ENCODE peak calls at places on chromosome 4, in seven cellular contexts. J is transverse colon, S is suprapubic skin, A is esophagus muscularis mucosa, O is Peyer's patch, V is vagina, X is upper lobe of left lung. F is an unnamed sample.
A peak's percentile ranks its signal among the peaks of the same experiment; 100 is the strongest.

GRCh38 chr4:70559216-70559830 is 32.7 kb upstream of the AMBN start:
- DNase-seq in J (peak; percentile 28), S (no peak), A (no peak), O (peak; percentile 19), V (no peak), X (peak; percentile 33), F (peak; percentile 35)

GRCh38 chr4:2417765-2418651 is at the start of gene ZFYVE28:
- DNase-seq in J (no peak), S (no peak), A (no peak), O (no peak), V (no peak), X (no peak), F (peak; percentile 71)

GRCh38 chr4:177016541-177017141 is 223.9 kb upstream of the VEGFC start:
- DNase-seq in J (no peak), S (no peak), A (no peak), O (no peak), V (no peak), X (no peak), F (no peak)

GRCh38 chr4:173167793-173168395 is 717 bp upstream of the GALNT7 start:
- DNase-seq in J (peak; percentile 57), S (peak; percentile 68), A (no peak), O (peak; percentile 54), V (no peak), X (peak; percentile 64), F (peak; percentile 51)

GRCh38 chr4:97498875-97499274 is 644.4 kb downstream of the STPG2 start:
- DNase-seq in J (no peak), S (no peak), A (no peak), O (no peak), V (no peak), X (no peak), F (no peak)

GRCh38 chr4:145279122-145279960 is 99.0 kb upstream of the OTUD4 start:
- DNase-seq in J (no peak), S (no peak), A (no peak), O (no peak), V (no peak), X (no peak), F (no peak)

GRCh38 chr4:183906736-183907651 is 1.9 kb downstream of the STOX2 start:
- DNase-seq in J (no peak), S (no peak), A (no peak), O (no peak), V (no peak), X (no peak), F (no peak)

GRCh38 chr4:109826719-109827118 is 1.1 kb upstream of the RRH start:
- DNase-seq in J (no peak), S (no peak), A (no peak), O (no peak), V (no peak), X (no peak), F (no peak)

GRCh38 chr4:160318567-160319220 is 1215.8 kb downstream of the RAPGEF2 start:
- DNase-seq in J (no peak), S (no peak), A (no peak), O (no peak), V (no peak), X (no peak), F (no peak)

GRCh38 chr4:151727365-151727764 is 33.4 kb downstream of the GATB start:
- DNase-seq in J (no peak), S (no peak), A (no peak), O (no peak), V (no peak), X (no peak), F (no peak)

GRCh38 chr4:188127157-188127874 is 11.9 kb upstream of the TRIML1 start:
- DNase-seq in J (no peak), S (no peak), A (no peak), O (no peak), V (no peak), X (no peak), F (no peak)

GRCh38 chr4:41070516-41071281 is 143.6 kb downstream of the APBB2 start:
- DNase-seq in J (no peak), S (no peak), A (no peak), O (no peak), V (no peak), X (no peak), F (no peak)

GRCh38 chr4:186885289-186885688 is 161.6 kb upstream of the FAT1 start:
- DNase-seq in J (no peak), S (no peak), A (peak; percentile 47), O (no peak), V (no peak), X (no peak), F (no peak)

GRCh38 chr4:156762851-156763250 is 208.7 kb downstream of the PDGFC start:
- DNase-seq in J (no peak), S (no peak), A (no peak), O (no peak), V (no peak), X (no peak), F (no peak)

GRCh38 chr4:108287834-108288413 is 119.2 kb upstream of the LEF1 start:
- DNase-seq in J (no peak), S (no peak), A (no peak), O (no peak), V (no peak), X (no peak), F (no peak)

GRCh38 chr4:40333921-40334352 is 1.2 kb upstream of the CHRNA9 start:
- DNase-seq in J (no peak), S (no peak), A (no peak), O (no peak), V (no peak), X (no peak), F (no peak)

GRCh38 chr4:53050361-53050774 is 188.3 kb downstream of the RASL11B start:
- DNase-seq in J (no peak), S (no peak), A (no peak), O (no peak), V (no peak), X (no peak), F (no peak)

GRCh38 chr4:161992317-161992716 is 171.5 kb downstream of the FSTL5 start:
- DNase-seq in J (no peak), S (no peak), A (no peak), O (no peak), V (no peak), X (no peak), F (no peak)

GRCh38 chr4:147940144-147940543 is 208.3 kb downstream of the ARHGAP10 start:
- DNase-seq in J (no peak), S (no peak), A (no peak), O (no peak), V (no peak), X (no peak), F (no peak)

GRCh38 chr4:176343286-176343685 is 23.5 kb downstream of the SPCS3 start:
- DNase-seq in J (no peak), S (no peak), A (no peak), O (no peak), V (no peak), X (no peak), F (no peak)

GRCh38 chr4:907691-908437 is 24.3 kb downstream of the GAK start:
- DNase-seq in J (no peak), S (no peak), A (no peak), O (no peak), V (no peak), X (no peak), F (no peak)

GRCh38 chr4:176769519-176769918 is 23.2 kb downstream of the VEGFC start:
- DNase-seq in J (no peak), S (no peak), A (no peak), O (no peak), V (no peak), X (no peak), F (no peak)

GRCh38 chr4:89248879-89249281 is 58.7 kb downstream of the GPRIN3 start:
- DNase-seq in J (no peak), S (no peak), A (no peak), O (no peak), V (no peak), X (no peak), F (no peak)

GRCh38 chr4:133149932-133150642 is 993 bp downstream of the PCDH10 start:
- DNase-seq in J (no peak), S (no peak), A (no peak), O (no peak), V (no peak), X (no peak), F (no peak)

GRCh38 chr4:53653484-53654053 is 62.3 kb upstream of the LNX1 start:
- DNase-seq in J (peak; percentile 38), S (no peak), A (no peak), O (no peak), V (no peak), X (peak; percentile 29), F (peak; percentile 69)

GRCh38 chr4:27414867-27415266 is 554.2 kb downstream of the STIM2 start:
- DNase-seq in J (no peak), S (no peak), A (no peak), O (no peak), V (no peak), X (no peak), F (no peak)

GRCh38 chr4:153501578-153501977 is 35.4 kb downstream of the TMEM131L start:
- DNase-seq in J (no peak), S (no peak), A (no peak), O (no peak), V (no peak), X (no peak), F (no peak)

GRCh38 chr4:37882665-37883296 is 8.1 kb upstream of the TBC1D1 start:
- DNase-seq in J (no peak), S (no peak), A (peak; percentile 31), O (no peak), V (no peak), X (no peak), F (no peak)

GRCh38 chr4:105194328-105195231 is 47.9 kb downstream of the TET2 start:
- DNase-seq in J (no peak), S (no peak), A (no peak), O (no peak), V (no peak), X (no peak), F (no peak)

GRCh38 chr4:97317691-97318090 is 825.6 kb downstream of the STPG2 start:
- DNase-seq in J (no peak), S (no peak), A (no peak), O (no peak), V (no peak), X (no peak), F (no peak)

GRCh38 chr4:73872331-73873108 is 3.3 kb downstream of the CXCL1 start:
- DNase-seq in J (no peak), S (no peak), A (no peak), O (no peak), V (no peak), X (no peak), F (no peak)
- TF ChIP-seq POLR2A in J (no peak), S (no peak), A (no peak), O (no peak), V (no peak), X (no peak), F (no peak)

GRCh38 chr4:122309988-122310626 is 68.7 kb upstream of the ADAD1 start:
- DNase-seq in J (no peak), S (no peak), A (no peak), O (no peak), V (no peak), X (no peak), F (no peak)
- TF ChIP-seq CTCF in J (peak; percentile 33), S (peak; percentile 26), A (peak; percentile 52), O (peak; percentile 56), V (no peak), X (no peak), F (peak; percentile 16)

GRCh38 chr4:182896421-182896820 is 20.8 kb downstream of the DCTD start:
- DNase-seq in J (no peak), S (no peak), A (no peak), O (no peak), V (no peak), X (no peak), F (no peak)
- H3K36me3 ChIP-seq in J (no peaks in the 10 kb centered on the region), S (peaks cover 75% of the 10 kb centered on the region), A (peaks cover 70% of the 10 kb centered on the region), O (no peaks in the 10 kb centered on the region), V (no peaks in the 10 kb centered on the region), X (peaks cover 20% of the 10 kb centered on the region), F (no peaks in the 10 kb centered on the region)

GRCh38 chr4:168318266-168318895 is at the start of gene DDX60:
- DNase-seq in J (peak; percentile 88), S (peak; percentile 76), A (peak; percentile 92), O (peak; percentile 78), V (no peak), X (peak; percentile 84), F (peak; percentile 88)
- TF ChIP-seq POLR2A in J (peak; percentile 82), S (no peak), A (no peak), O (peak; percentile 47), V (no peak), X (no peak), F (peak; percentile 59)

F was measured in right lobe of liver.